ENCODE peak calls at places on chromosome 1, in seven cellular contexts. One of them, this sample, is unnamed.

GRCh38 chr1:187646536-187647128 is 817.9 kb downstream of the PLA2G4A start:
- DNase-seq in SK-N-SH: no peak
- DNase-seq in GM12878: no peak
- DNase-seq in HCT116: no peak
- DNase-seq in HepG2: no peak
- DNase-seq in K562: no peak
- DNase-seq in H1: no peak
- DNase-seq in this sample: no peak

GRCh38 chr1:1425753-1426495 is 4.8 kb upstream of the ANKRD65 start:
- DNase-seq in SK-N-SH: no peak
- DNase-seq in GM12878: no peak
- DNase-seq in HCT116: no peak
- DNase-seq in HepG2: no peak
- DNase-seq in K562: no peak
- DNase-seq in H1: no peak
- DNase-seq in this sample: no peak

GRCh38 chr1:228424685-228425660 is 8.3 kb upstream of the TRIM17 start:
- DNase-seq in SK-N-SH: no peak
- DNase-seq in GM12878: no peak
- DNase-seq in HCT116: no peak
- DNase-seq in HepG2: no peak
- DNase-seq in K562: no peak
- DNase-seq in H1: no peak
- DNase-seq in this sample: no peak

GRCh38 chr1:93814059-93814794 is 64.8 kb downstream of the DNTTIP2 start:
- DNase-seq in SK-N-SH: peak; percentile 61
- DNase-seq in GM12878: peak; percentile 40
- DNase-seq in HCT116: peak; percentile 82
- DNase-seq in HepG2: peak; percentile 79
- DNase-seq in K562: peak; percentile 52
- DNase-seq in H1: no peak
- DNase-seq in this sample: peak; percentile 85

GRCh38 chr1:64343105-64343960 is 126.6 kb upstream of the CACHD1 start:
- DNase-seq in SK-N-SH: peak; percentile 46
- DNase-seq in GM12878: no peak
- DNase-seq in HCT116: peak; percentile 86
- DNase-seq in HepG2: no peak
- DNase-seq in K562: no peak
- DNase-seq in H1: no peak
- DNase-seq in this sample: no peak

GRCh38 chr1:92877792-92878191 is 46.0 kb downstream of the RPL5 start:
- DNase-seq in SK-N-SH: peak; percentile 24
- DNase-seq in GM12878: no peak
- DNase-seq in HCT116: no peak
- DNase-seq in HepG2: no peak
- DNase-seq in K562: no peak
- DNase-seq in H1: no peak
- DNase-seq in this sample: no peak

GRCh38 chr1:209106237-209106741 is 477.2 kb upstream of the CAMK1G start:
- DNase-seq in SK-N-SH: peak; percentile 22
- DNase-seq in GM12878: no peak
- DNase-seq in HCT116: no peak
- DNase-seq in HepG2: no peak
- DNase-seq in K562: no peak
- DNase-seq in H1: no peak
- DNase-seq in this sample: peak; percentile 13

GRCh38 chr1:6785721-6786505 is 659 bp downstream of the CAMTA1 start:
- DNase-seq in SK-N-SH: peak; percentile 91
- DNase-seq in GM12878: no peak
- DNase-seq in HCT116: no peak
- DNase-seq in HepG2: no peak
- DNase-seq in K562: peak; percentile 85
- DNase-seq in H1: peak; percentile 17
- DNase-seq in this sample: no peak

GRCh38 chr1:42956739-42957138 is 1.9 kb downstream of the SLC2A1 start:
- DNase-seq in SK-N-SH: no peak
- DNase-seq in GM12878: no peak
- DNase-seq in HCT116: no peak
- DNase-seq in HepG2: no peak
- DNase-seq in K562: no peak
- DNase-seq in H1: no peak
- DNase-seq in this sample: no peak

GRCh38 chr1:99407018-99407417 is 142.7 kb downstream of the PLPPR4 start:
- DNase-seq in SK-N-SH: no peak
- DNase-seq in GM12878: no peak
- DNase-seq in HCT116: no peak
- DNase-seq in HepG2: no peak
- DNase-seq in K562: no peak
- DNase-seq in H1: no peak
- DNase-seq in this sample: no peak

GRCh38 chr1:177185209-177185608 is 14.5 kb downstream of the BRINP2 start:
- DNase-seq in SK-N-SH: no peak
- DNase-seq in GM12878: no peak
- DNase-seq in HCT116: peak; percentile 1
- DNase-seq in HepG2: no peak
- DNase-seq in K562: peak; percentile 24
- DNase-seq in H1: no peak
- DNase-seq in this sample: no peak

GRCh38 chr1:28056129-28056925 is 32.1 kb downstream of the EYA3 start:
- DNase-seq in SK-N-SH: no peak
- DNase-seq in GM12878: peak; percentile 69
- DNase-seq in HCT116: no peak
- DNase-seq in HepG2: no peak
- DNase-seq in K562: no peak
- DNase-seq in H1: no peak
- DNase-seq in this sample: no peak

GRCh38 chr1:226432586-226433360 is 24.9 kb upstream of the PARP1 start:
- DNase-seq in SK-N-SH: no peak
- DNase-seq in GM12878: no peak
- DNase-seq in HCT116: no peak
- DNase-seq in HepG2: no peak
- DNase-seq in K562: no peak
- DNase-seq in H1: no peak
- DNase-seq in this sample: no peak

GRCh38 chr1:49036700-49037099 is 260.0 kb upstream of the BEND5 start:
- DNase-seq in SK-N-SH: no peak
- DNase-seq in GM12878: no peak
- DNase-seq in HCT116: no peak
- DNase-seq in HepG2: no peak
- DNase-seq in K562: no peak
- DNase-seq in H1: no peak
- DNase-seq in this sample: peak; percentile 22

GRCh38 chr1:87062687-87063086 is 148.3 kb downstream of the HS2ST1 start:
- DNase-seq in SK-N-SH: no peak
- DNase-seq in GM12878: no peak
- DNase-seq in HCT116: no peak
- DNase-seq in HepG2: no peak
- DNase-seq in K562: no peak
- DNase-seq in H1: no peak
- DNase-seq in this sample: no peak

GRCh38 chr1:26156285-26157038 is 2.4 kb upstream of the FAM110D start:
- DNase-seq in SK-N-SH: peak; percentile 90
- DNase-seq in GM12878: no peak
- DNase-seq in HCT116: no peak
- DNase-seq in HepG2: no peak
- DNase-seq in K562: peak; percentile 46
- DNase-seq in H1: no peak
- DNase-seq in this sample: no peak

GRCh38 chr1:26153966-26154572 is 4.8 kb upstream of the FAM110D start:
- DNase-seq in SK-N-SH: no peak
- DNase-seq in GM12878: no peak
- DNase-seq in HCT116: no peak
- DNase-seq in HepG2: no peak
- DNase-seq in K562: peak; percentile 10
- DNase-seq in H1: no peak
- DNase-seq in this sample: no peak

GRCh38 chr1:26158271-26159112 is at the start of gene FAM110D:
- DNase-seq in SK-N-SH: no peak
- DNase-seq in GM12878: no peak
- DNase-seq in HCT116: no peak
- DNase-seq in HepG2: no peak
- DNase-seq in K562: peak; percentile 13
- DNase-seq in H1: no peak
- DNase-seq in this sample: no peak

GRCh38 chr1:26154750-26155149 is 4.1 kb upstream of the FAM110D start:
- DNase-seq in SK-N-SH: no peak
- DNase-seq in GM12878: no peak
- DNase-seq in HCT116: no peak
- DNase-seq in HepG2: no peak
- DNase-seq in K562: no peak
- DNase-seq in H1: no peak
- DNase-seq in this sample: peak; percentile 78

DNA sequence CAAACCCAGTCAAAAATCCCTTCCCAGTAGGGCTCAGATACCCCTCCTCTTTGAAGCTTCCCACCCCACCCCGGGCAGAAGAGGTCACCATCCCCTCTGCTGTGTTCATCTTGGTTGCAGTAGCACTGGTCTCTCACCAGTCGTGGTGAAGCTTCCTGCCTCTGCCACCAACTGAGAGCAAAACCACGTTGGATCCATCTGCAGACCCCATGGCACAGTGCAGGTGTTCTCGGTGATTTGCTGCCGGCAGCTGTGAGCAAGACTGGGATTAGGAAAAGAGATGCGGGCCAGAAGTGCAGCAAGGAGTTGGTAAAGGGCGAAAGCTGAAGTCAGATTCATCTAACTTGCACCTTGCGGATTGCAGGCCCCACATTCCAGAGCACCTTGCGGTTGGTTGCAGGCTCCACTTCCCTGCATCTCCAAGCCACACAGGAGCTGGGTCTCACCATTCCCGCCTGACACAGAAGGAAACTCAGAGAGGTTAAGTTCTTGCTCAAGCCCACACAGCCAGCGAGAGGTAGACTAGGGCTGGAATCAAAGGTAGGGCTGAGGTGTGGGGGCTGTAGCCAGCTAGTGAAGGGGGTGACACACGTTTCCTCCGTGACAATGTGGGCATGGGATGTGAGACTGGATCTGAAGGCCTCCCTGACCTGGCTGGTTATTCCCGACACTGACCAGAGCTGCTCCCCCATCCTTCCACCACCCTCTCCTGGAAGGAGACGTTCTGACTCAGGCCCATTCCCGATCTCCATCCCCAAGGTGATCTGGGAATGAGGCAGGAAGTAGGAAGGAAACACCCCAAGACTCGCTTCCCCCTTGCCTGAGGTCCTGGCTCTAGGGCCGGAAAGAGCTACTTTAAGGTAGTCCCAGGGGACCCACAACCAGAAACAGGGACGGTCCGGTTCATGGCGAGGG is 3.3 kb upstream of the FAM110D start:
- DNase-seq in SK-N-SH: no peak
- DNase-seq in GM12878: no peak
- DNase-seq in HCT116: no peak
- DNase-seq in HepG2: no peak
- DNase-seq in K562: no peak
- DNase-seq in H1: no peak
- DNase-seq in this sample: no peak
- H3K4me3 ChIP-seq in SK-N-SH: no peak overlapping the region
- H3K4me3 ChIP-seq in GM12878: no peak overlapping the region
- H3K4me3 ChIP-seq in HCT116: no peak overlapping the region
- H3K4me3 ChIP-seq in HepG2: no peak overlapping the region
- H3K4me3 ChIP-seq in K562: no peak overlapping the region
- H3K4me3 ChIP-seq in H1: peak overlapping the region; percentile 35
- H3K4me3 ChIP-seq in this sample: no peak overlapping the region

DNA sequence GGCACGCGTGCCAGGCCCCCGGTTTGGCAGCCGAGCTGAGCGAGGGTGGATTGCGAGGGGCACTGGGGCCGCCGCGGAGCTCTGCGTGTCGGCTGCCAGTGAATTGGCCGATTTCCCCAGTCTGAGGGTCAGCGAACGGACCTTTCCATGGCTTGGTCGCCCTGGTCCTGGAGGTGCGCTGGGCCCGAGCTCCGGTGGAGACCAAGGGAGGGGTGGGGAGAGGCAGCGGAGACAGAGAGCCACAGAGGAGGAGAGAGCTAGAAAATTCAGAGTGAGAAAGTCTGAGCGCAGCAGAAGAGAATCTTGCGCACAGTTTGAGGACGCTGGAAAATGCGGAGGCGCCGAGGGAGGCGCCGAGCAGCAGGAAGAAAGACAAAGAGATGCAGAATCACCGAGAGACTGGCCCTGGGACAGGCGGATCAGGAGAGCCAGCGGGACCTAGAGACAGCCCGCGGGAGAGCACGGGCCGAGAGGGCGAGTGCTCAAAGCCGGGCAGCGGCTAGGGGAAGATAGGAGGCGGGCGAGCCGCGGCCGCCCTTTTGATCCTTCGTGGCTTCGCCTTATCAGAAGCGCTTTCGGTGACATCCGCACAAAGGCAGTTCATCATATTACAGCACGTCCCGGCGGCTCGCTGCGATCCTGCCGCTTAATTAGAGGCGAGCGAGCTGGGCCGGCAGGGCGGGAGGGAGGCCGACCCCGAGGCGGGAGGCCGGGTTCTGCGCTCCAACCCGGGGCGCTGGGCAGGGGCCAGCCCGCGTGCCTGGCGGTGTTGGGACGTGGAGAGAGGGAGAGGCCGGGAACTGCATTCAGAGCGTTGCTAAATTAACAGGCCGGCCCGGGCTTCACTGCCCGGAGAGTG is 12.7 kb downstream of the PAX7 start:
- DNase-seq in SK-N-SH: peak; percentile 73
- DNase-seq in GM12878: no peak
- DNase-seq in HCT116: no peak
- DNase-seq in HepG2: peak; percentile 71
- DNase-seq in K562: peak; percentile 59
- DNase-seq in H1: no peak
- DNase-seq in this sample: no peak
- H3K27me3 ChIP-seq in SK-N-SH: peaks cover 97% of the 10 kb centered on the region
- H3K27me3 ChIP-seq in GM12878: peaks cover 33% of the 10 kb centered on the region
- H3K27me3 ChIP-seq in HCT116: peaks cover 23% of the 10 kb centered on the region
- H3K27me3 ChIP-seq in HepG2: peaks cover 16% of the 10 kb centered on the region
- H3K27me3 ChIP-seq in K562: peaks cover 74% of the 10 kb centered on the region
- H3K27me3 ChIP-seq in H1: peaks cover 73% of the 10 kb centered on the region
- H3K27me3 ChIP-seq in this sample: peaks cover 93% of the 10 kb centered on the region

GRCh38 chr1:147771216-147772125 is 11.1 kb upstream of the GJA5 start:
- DNase-seq in SK-N-SH: no peak
- DNase-seq in GM12878: no peak
- DNase-seq in HCT116: no peak
- DNase-seq in HepG2: no peak
- DNase-seq in K562: no peak
- DNase-seq in H1: no peak
- DNase-seq in this sample: no peak
- TF ChIP-seq YY1 in SK-N-SH: no peak
- TF ChIP-seq YY1 in GM12878: no peak
- TF ChIP-seq YY1 in HCT116: no peak
- TF ChIP-seq YY1 in HepG2: no peak
- TF ChIP-seq YY1 in K562: no peak
- TF ChIP-seq YY1 in H1: no peak
- TF ChIP-seq YY1 in this sample: no peak

DNA sequence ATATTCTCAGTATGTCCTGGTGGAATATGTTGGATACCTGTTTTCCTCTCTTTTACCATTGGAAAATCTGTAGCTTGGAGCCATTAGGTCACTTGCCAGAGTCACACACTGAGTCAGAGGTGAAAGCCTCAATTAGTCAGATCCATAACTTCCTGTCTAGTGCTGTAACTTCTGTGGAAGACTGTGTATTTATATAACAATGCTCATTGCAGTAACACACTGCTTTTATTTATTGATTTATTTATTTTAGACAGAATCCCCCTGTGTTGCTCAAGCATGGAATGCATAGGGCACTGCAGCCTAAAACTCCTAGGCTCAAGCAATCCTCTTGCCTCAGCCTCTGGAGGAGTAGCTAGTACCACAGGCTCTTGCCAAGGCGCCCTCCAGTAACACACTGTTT is 1.3 kb upstream of the DOCK7 start:
- DNase-seq in SK-N-SH: no peak
- DNase-seq in GM12878: no peak
- DNase-seq in HCT116: peak; percentile 51
- DNase-seq in HepG2: peak; percentile 77
- DNase-seq in K562: no peak
- DNase-seq in H1: no peak
- DNase-seq in this sample: no peak
- H3K4me3 ChIP-seq in SK-N-SH: peak overlapping the region; percentile 1
- H3K4me3 ChIP-seq in GM12878: no peak overlapping the region
- H3K4me3 ChIP-seq in HCT116: peak overlapping the region; percentile 86
- H3K4me3 ChIP-seq in HepG2: peak overlapping the region; percentile 68
- H3K4me3 ChIP-seq in K562: no peak overlapping the region
- H3K4me3 ChIP-seq in H1: no peak overlapping the region
- H3K4me3 ChIP-seq in this sample: no peak overlapping the region